ENCODE peak calls at places on chromosomes 5 and 9, in four cellular contexts. R is A549, L is K562, C is HepG2. Q is an unnamed sample.

GRCh38 chr5:107505763-107506534 is 164.8 kb downstream of the EFNA5 start:
- DNase-seq in R (no peak), L (no peak), C (no peak), Q (no peak)

GRCh38 chr5:139277171-139277570 is 16.4 kb upstream of the MATR3 start:
- DNase-seq in R (no peak), L (no peak), C (no peak), Q (no peak)

GRCh38 chr9:2574215-2574614 is 47.4 kb upstream of the VLDLR start:
- DNase-seq in R (no peak), L (no peak), C (no peak), Q (no peak)

GRCh38 chr5:71586941-71587708 is at the start of gene MCCC2:
- DNase-seq in R (peak), L (peak), C (peak), Q (peak)

GRCh38 chr5:38323645-38324295 is 65.4 kb downstream of the EGFLAM start:
- DNase-seq in R (no peak), L (no peak), C (no peak), Q (peak)

GRCh38 chr5:119860463-119860862 is 231.1 kb downstream of the FAM170A start:
- DNase-seq in R (no peak), L (no peak), C (no peak), Q (no peak)

GRCh38 chr9:2916382-2916985 is 72.6 kb upstream of the PUM3 start:
- DNase-seq in R (no peak), L (no peak), C (no peak), Q (no peak)

GRCh38 chr9:114347675-114348074 is 18.0 kb downstream of the ORM2 start:
- DNase-seq in R (no peak), L (no peak), C (no peak), Q (no peak)

GRCh38 chr9:18071651-18072060 is 402.3 kb upstream of the ADAMTSL1 start:
- DNase-seq in R (no peak), L (no peak), C (no peak), Q (peak)

GRCh38 chr5:177524941-177525655 is 8.3 kb upstream of the DDX41 start:
- DNase-seq in R (no peak), L (no peak), C (no peak), Q (no peak)

GRCh38 chr5:62347928-62348327 is 41.9 kb downstream of the KIF2A start:
- DNase-seq in R (no peak), L (no peak), C (no peak), Q (no peak)

GRCh38 chr5:122723606-122724352 is 51.1 kb upstream of the SNX2 start:
- DNase-seq in R (no peak), L (no peak), C (no peak), Q (peak)

GRCh38 chr9:26811106-26811505 is 81.5 kb downstream of the CAAP1 start:
- DNase-seq in R (no peak), L (no peak), C (no peak), Q (no peak)

GRCh38 chr5:113514263-113514590 is 733 bp downstream of the YTHDC2 start:
- DNase-seq in R (no peak), L (no peak), C (peak), Q (no peak)

GRCh38 chr5:137361275-137361674 is 137.9 kb downstream of the SPOCK1 start:
- DNase-seq in R (no peak), L (no peak), C (no peak), Q (peak)

GRCh38 chr9:37775216-37775919 is 9.5 kb downstream of the EXOSC3 start:
- DNase-seq in R (no peak), L (no peak), C (no peak), Q (peak)

GRCh38 chr5:114361724-114362196 is at the start of gene KCNN2:
- DNase-seq in R (peak), L (no peak), C (peak), Q (peak)

GRCh38 chr5:91219803-91220371 is 163.2 kb downstream of the ARRDC3 start:
- DNase-seq in R (peak), L (peak), C (no peak), Q (peak)

GRCh38 chr9:132541966-132542830 is 40.2 kb upstream of the BARHL1 start:
- DNase-seq in R (no peak), L (no peak), C (no peak), Q (no peak)

GRCh38 chr9:2053883-2054845 is 39.0 kb downstream of the SMARCA2 start:
- DNase-seq in R (no peak), L (no peak), C (no peak), Q (peak)

GRCh38 chr5:178232124-178232919 is at the start of gene PHYKPL:
- DNase-seq in R (peak), L (peak), C (peak), Q (peak)

GRCh38 chr5:13993926-13994325 is 49.4 kb upstream of the DNAH5 start:
- DNase-seq in R (no peak), L (no peak), C (no peak), Q (no peak)

GRCh38 chr9:12289711-12290110 is 403.5 kb upstream of the TYRP1 start:
- DNase-seq in R (no peak), L (no peak), C (no peak), Q (no peak)

GRCh38 chr9:129273941-129274709 is 96.1 kb upstream of the IER5L start:
- DNase-seq in R (no peak), L (no peak), C (no peak), Q (no peak)

GRCh38 chr9:114953917-114954316 is 23.5 kb upstream of the TNFSF8 start:
- DNase-seq in R (no peak), L (no peak), C (no peak), Q (peak)

GRCh38 chr9:89137548-89138462 is 40.8 kb downstream of the SHC3 start:
- DNase-seq in R (peak), L (no peak), C (no peak), Q (peak)

GRCh38 chr5:154163327-154163997 is 27.1 kb upstream of the GALNT10 start:
- DNase-seq in R (no peak), L (no peak), C (no peak), Q (no peak)

GRCh38 chr9:8907863-8908262 is 1108.3 kb upstream of the DMAC1 start:
- DNase-seq in R (no peak), L (no peak), C (no peak), Q (no peak)

DNA sequence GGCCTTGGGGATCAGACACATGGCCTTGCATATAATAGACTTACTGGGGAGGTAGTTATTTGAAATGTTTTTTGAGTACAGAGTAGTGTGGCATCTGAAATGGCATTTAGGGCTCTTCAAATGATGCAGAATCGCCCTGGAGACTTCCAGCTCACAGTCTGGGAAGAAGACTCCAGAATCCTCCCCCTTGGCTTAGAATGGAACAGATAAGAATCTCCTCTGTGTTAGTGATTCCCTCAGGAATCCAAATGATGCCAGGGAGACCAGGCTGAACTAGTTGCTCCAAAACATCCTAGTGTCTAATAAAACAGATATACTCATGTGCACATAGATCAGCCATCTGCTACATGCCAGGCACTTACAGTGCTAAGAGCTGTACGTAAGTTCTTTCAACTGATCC is 38.6 kb upstream of the SMC5 start:
- DNase-seq in R (no peak), L (no peak), C (no peak), Q (no peak)
- TF ChIP-seq MAZ in R (no peak), L (no peak), C (no peak), Q (no peak)

GRCh38 chr5:127205147-127205546 is 85.4 kb upstream of the MEGF10 start:
- DNase-seq in R (no peak), L (no peak), C (no peak), Q (no peak)

GRCh38 chr5:127206320-127207113 is 84.1 kb upstream of the MEGF10 start:
- DNase-seq in R (peak), L (no peak), C (peak), Q (peak)

GRCh38 chr5:127203818-127204217 is 86.8 kb upstream of the MEGF10 start:
- DNase-seq in R (no peak), L (no peak), C (no peak), Q (peak)
- TF ChIP-seq MAZ in R (no peak), L (no peak), C (no peak), Q (no peak)

DNA sequence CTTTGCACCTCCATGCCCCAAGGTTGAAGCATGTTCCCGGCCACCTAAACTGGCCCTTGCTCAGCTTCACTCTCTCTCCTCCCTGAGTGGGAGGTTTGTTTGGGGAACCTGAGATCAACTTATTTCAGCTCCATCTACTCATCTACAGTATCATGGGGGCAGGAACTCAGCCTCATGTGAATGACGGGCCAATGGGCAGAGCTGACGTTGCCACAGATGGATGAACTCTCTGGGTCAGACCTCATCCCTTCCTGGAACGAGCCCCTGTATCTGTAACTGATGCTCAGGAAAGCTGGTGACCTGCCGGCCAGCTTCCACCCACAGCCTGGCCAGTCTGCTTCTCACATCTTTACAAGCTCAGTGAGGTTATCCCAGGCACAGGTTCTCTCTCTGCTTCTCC is 369.6 kb downstream of the IRX2 start:
- DNase-seq in R (no peak), L (no peak), C (no peak), Q (no peak)
- TF ChIP-seq MAZ in R (no peak), L (no peak), C (no peak), Q (no peak)

GRCh38 chr5:132493821-132494220 is 3.2 kb upstream of the IRF1 start:
- DNase-seq in R (no peak), L (no peak), C (no peak), Q (no peak)

GRCh38 chr5:132497488-132497997 is 7.0 kb upstream of the IRF1 start:
- DNase-seq in R (peak), L (peak), C (no peak), Q (peak)

GRCh38 chr5:132495063-132495671 is 4.6 kb upstream of the IRF1 start:
- DNase-seq in R (no peak), L (no peak), C (no peak), Q (no peak)

GRCh38 chr5:132496631-132497487 is 6.3 kb upstream of the IRF1 start:
- DNase-seq in R (peak), L (peak), C (peak), Q (peak)

DNA sequence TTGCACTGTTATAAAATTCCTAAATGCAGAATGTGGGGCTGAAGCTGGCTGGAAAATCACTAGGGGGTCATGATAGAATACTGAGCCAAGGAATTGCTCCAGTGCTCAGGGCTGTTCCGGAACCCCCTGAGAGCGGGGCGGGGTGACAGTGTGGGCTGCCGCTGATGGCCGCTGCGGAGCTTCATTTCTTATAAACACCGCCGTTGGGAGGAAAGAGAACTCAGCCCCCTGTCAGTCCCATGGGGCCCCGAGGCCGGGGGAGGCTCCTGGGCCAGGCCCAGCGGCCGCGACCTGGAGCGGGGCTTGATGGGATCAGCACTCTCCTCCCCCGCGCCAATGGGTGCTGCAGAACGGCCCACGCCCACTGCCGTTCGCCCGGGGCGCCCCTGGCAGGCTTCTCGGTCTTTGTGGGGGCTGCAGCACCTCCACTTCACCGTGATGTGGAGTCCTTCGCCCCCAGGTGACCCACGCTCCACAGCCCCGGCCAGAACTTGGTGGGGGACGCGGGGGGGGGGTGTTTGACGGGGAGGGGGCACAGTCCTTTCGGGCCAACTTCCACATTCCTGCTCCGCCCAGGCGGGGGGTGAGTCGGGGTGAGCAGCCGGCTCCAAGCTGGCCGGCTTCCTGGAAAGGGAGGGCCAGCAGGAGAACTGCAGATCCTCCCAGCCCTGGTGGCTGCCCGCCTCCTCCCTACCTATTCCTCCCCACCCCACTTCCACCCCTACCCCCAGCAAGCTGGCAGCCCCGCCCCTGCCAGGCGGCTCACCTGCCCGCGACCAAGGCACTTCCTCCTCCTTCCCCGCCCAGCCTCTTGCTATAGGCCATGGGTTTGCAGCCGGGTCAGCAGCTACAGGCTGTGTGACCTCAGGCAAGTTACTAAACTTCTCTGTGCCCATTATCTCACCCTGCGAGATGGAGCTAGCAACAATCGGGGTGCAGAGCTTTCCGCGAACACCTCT is 5.4 kb upstream of the IRF1 start:
- DNase-seq in R (peak), L (peak), C (peak), Q (peak)
- TF ChIP-seq MAZ in R (no peak), L (peak), C (peak), Q (peak)

DNA sequence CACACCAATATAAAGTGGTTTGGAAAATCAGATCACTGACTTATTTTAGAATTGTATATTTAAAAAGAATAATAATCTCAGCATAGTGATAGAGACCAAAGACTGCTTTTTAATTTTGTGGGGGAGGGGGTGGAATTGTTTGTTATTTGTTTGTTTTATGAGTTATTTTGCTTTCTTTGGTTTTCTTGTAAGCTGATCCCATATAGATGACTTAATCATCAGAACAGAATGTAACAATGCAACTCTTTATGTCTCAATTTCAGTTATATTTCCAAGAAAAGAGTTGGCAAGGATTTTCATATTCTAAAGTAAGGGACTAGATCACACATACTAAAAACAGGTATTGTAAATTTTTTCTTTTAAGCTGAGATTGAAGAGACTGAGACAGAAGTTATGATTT is 984.9 kb downstream of the TLE4 start:
- DNase-seq in R (no peak), L (no peak), C (no peak), Q (no peak)
- TF ChIP-seq MAZ in R (no peak), L (no peak), C (no peak), Q (no peak)

DNA sequence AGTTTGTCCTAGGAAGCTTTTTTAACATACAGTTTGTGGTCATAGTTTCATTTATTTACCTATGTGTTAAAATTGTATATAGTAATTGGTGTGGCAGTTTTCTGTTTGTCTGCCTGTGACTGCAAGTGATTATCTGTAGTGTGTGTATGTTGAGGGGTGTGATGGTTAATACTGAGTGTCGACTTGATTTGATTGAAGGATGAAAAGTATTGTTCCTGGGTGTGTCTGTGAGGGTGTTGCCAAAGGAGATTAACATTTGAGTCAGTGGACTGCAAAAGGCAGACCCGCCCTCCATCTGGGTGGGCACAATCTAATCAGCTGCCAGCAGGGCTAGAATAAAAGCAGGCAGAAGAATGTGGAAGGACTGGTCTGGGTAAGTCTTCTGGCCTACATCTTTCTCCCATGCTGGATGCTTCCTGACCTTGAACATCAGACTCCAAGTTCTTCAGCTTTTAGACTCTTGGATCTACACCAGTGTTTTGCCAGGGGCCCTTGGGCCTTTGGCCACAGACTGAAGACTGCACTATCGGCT is 290.4 kb downstream of the MCTP1 start:
- DNase-seq in R (no peak), L (no peak), C (no peak), Q (no peak)
- TF ChIP-seq MAZ in R (no peak), L (no peak), C (no peak), Q (no peak)

DNA sequence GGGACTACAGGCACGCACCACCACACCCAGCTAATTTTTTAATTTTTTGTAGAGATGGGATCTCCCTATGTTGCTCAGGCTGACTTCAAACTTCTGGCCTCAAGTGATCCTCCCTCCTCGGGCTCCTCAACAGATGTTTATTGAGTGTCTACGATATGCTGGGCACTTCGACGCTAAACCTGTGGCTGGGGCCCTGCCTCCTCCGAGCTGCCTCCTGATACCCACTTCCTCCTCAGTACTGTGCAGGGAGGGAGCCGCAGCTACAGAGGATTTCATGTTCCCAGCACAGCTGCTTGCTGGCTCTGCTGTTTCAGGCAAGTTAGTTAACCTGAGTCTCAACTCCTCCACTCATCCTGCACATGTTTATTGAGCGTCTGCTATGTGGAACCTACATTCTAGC is 9.6 kb downstream of the AIF1L start:
- DNase-seq in R (no peak), L (no peak), C (no peak), Q (no peak)
- TF ChIP-seq MAZ in R (no peak), L (no peak), C (no peak), Q (no peak)

GRCh38 chr5:135883441-135883840 is 12.2 kb downstream of the IL9 start:
- DNase-seq in R (no peak), L (peak), C (no peak), Q (no peak)
- TF ChIP-seq MAZ in R (no peak), L (no peak), C (no peak), Q (no peak)

DNA sequence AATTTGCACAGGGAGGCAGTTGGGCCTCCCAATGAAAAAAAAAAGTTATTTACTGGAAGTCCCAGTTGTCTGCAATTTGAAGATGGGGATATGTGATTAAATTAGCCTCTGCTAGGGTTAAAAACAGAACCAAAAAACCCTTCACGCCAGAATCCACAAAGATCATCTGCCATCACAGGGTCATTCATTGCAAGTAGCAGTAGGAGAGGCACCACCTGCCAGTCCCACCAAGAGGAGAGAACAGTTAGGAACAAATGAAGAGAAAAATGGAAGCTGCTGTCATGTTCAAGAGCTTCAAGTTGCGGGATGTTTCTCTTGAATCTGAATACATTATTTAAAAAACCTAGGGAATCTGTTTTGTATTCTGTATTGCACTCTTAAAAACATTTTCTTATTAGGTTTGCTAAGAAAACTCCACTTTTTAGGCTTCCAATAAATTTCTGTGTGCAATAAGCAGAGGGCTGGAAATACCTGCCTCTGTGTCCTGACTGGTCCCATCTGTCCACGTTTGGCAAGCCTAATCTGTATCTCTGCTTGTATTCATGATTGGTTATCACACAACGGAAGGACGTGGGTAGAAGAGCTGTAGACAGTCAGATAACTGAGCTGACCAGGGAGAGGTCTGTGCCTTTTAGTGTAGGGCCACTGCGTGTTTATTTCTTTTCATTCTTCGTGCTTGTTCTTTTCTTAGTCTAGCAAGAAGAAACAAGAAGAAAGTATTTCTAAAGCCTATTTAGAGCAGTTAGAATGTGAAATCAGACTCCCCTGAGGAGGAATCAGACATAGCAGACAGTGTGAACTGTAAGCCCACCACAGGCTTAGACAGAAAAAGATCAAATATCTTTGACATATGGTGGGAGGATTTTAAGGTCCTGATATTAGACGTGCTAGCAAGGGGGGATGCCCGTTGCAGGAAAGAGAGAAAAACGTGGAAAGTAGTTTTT is 630.6 kb upstream of the SEMA6A start:
- DNase-seq in R (no peak), L (no peak), C (no peak), Q (no peak)
- TF ChIP-seq MAZ in R (no peak), L (no peak), C (no peak), Q (no peak)

Q was measured in IMR-90.